ENCODE peak calls at places on chromosomes 16 and 17, in six cellular contexts. P is CD8-positive, alpha-beta memory T cell; J is left kidney; R is stimulated activated CD4-positive, alpha-beta T cell treated with anti-CD3 and anti-CD28 coated beads, Interleukin-1b, Interleukin-23, amount 100 ng/mL, for 24 hours; Z is SK-N-DZ; A is stimulated activated CD8-positive, alpha-beta memory T cell treated with anti-CD3 and anti-CD28 coated beads, Interleukin-7, amount 100 ng/mL, for 1 hour. G is an unnamed sample.

GRCh38 chr17:39231587-39232551 is 6.1 kb upstream of the STAC2 start:
- DNase-seq in P (peak), J (peak), R (peak), Z (peak), A (no peak), G (no peak)

GRCh38 chr16:88809676-88810165 is 2.0 kb downstream of the APRT start:
- DNase-seq in P (no peak), J (no peak), R (no peak), Z (no peak), A (no peak), G (no peak)

GRCh38 chr16:9258423-9259051 is 167.1 kb downstream of the HAPSTR1 start:
- DNase-seq in P (peak), J (peak), R (no peak), Z (peak), A (no peak), G (no peak)

GRCh38 chr16:83298541-83298940 is 509.2 kb upstream of the HSBP1 start:
- DNase-seq in P (no peak), J (no peak), R (no peak), Z (no peak), A (no peak), G (no peak)

GRCh38 chr17:43832976-43833829 is at the start of gene MPP3:
- DNase-seq in P (peak), J (peak), R (peak), Z (peak), A (no peak), G (no peak)

GRCh38 chr16:85347213-85347591 is 234.9 kb upstream of the CIBAR2 start:
- DNase-seq in P (no peak), J (peak), R (no peak), Z (no peak), A (no peak), G (no peak)

GRCh38 chr17:65228734-65229390 is 91.7 kb downstream of the RGS9 start:
- DNase-seq in P (peak), J (peak), R (peak), Z (peak), A (no peak), G (no peak)

GRCh38 chr16:70428178-70428998 is 10.5 kb downstream of the ST3GAL2 start:
- DNase-seq in P (no peak), J (peak), R (no peak), Z (peak), A (peak), G (peak)

GRCh38 chr17:63998050-63998720 is at the start of gene PRR29:
- DNase-seq in P (peak), J (peak), R (peak), Z (peak), A (peak), G (peak)

GRCh38 chr16:61148930-61149329 is 887.3 kb downstream of the CDH8 start:
- DNase-seq in P (no peak), J (no peak), R (no peak), Z (no peak), A (no peak), G (no peak)

GRCh38 chr16:88792078-88792550 is 7.1 kb upstream of the PIEZO1 start:
- DNase-seq in P (no peak), J (no peak), R (no peak), Z (no peak), A (no peak), G (no peak)

GRCh38 chr17:49108318-49108717 is 24.3 kb upstream of the B4GALNT2 start:
- DNase-seq in P (no peak), J (no peak), R (no peak), Z (no peak), A (no peak), G (no peak)

GRCh38 chr16:2142942-2143868 is 5.2 kb upstream of the RAB26 start:
- DNase-seq in P (no peak), J (no peak), R (no peak), Z (peak), A (no peak), G (no peak)

GRCh38 chr17:18066866-18067265 is 20.9 kb upstream of the DRG2 start:
- DNase-seq in P (no peak), J (no peak), R (no peak), Z (no peak), A (no peak), G (no peak)

GRCh38 chr17:44023545-44024270 is 8.9 kb upstream of the TMEM101 start:
- DNase-seq in P (no peak), J (no peak), R (no peak), Z (no peak), A (no peak), G (no peak)

GRCh38 chr16:80804061-80804450 is 342 bp downstream of the CDYL2 start:
- DNase-seq in P (peak), J (peak), R (peak), Z (peak), A (peak), G (peak)

GRCh38 chr16:249431-249830 is 14.8 kb downstream of the FAM234A start:
- DNase-seq in P (no peak), J (no peak), R (no peak), Z (no peak), A (no peak), G (no peak)

GRCh38 chr16:48409839-48410610 is 24.8 kb upstream of the SIAH1 start:
- DNase-seq in P (no peak), J (no peak), R (no peak), Z (no peak), A (no peak), G (no peak)

GRCh38 chr17:57544381-57544780 is 200.7 kb downstream of the CCDC182 start:
- DNase-seq in P (no peak), J (no peak), R (no peak), Z (no peak), A (no peak), G (no peak)

GRCh38 chr17:37064166-37064565 is 115.4 kb downstream of the AATF start:
- DNase-seq in P (no peak), J (peak), R (no peak), Z (no peak), A (no peak), G (no peak)

GRCh38 chr17:17048106-17048505 is 5.8 kb downstream of the MPRIP start:
- DNase-seq in P (no peak), J (no peak), R (no peak), Z (no peak), A (no peak), G (no peak)

GRCh38 chr16:27398894-27399853 is 2.8 kb upstream of the IL21R start:
- DNase-seq in P (no peak), J (no peak), R (no peak), Z (no peak), A (no peak), G (no peak)

GRCh38 chr16:1787322-1788094 is 4.7 kb downstream of the NUBP2 start:
- DNase-seq in P (no peak), J (no peak), R (no peak), Z (no peak), A (no peak), G (no peak)

GRCh38 chr16:81170824-81171223 is 67.7 kb upstream of the BCO1 start:
- DNase-seq in P (no peak), J (peak), R (no peak), Z (no peak), A (no peak), G (no peak)

GRCh38 chr17:59680314-59680713 is 26.9 kb downstream of the PTRH2 start:
- DNase-seq in P (no peak), J (no peak), R (no peak), Z (no peak), A (no peak), G (no peak)

GRCh38 chr17:79033046-79033616 is 9.2 kb downstream of the C1QTNF1 start:
- DNase-seq in P (no peak), J (no peak), R (no peak), Z (no peak), A (no peak), G (no peak)

GRCh38 chr17:78645421-78646295 is 68.5 kb upstream of the DNAH17 start:
- DNase-seq in P (no peak), J (peak), R (peak), Z (no peak), A (no peak), G (no peak)